ENCODE peak calls at places on chromosome 7, in six cellular contexts. One of them, this sample, is unnamed.

GRCh38 chr7:10221084-10221483 is 752.6 kb upstream of the PHF14 start:
- DNase-seq in brain microvascular endothelial cell: no peak
- DNase-seq in fibroblast of the aortic adventitia: no peak
- DNase-seq in bronchial epithelial cell: no peak
- DNase-seq in OCI-LY7: no peak
- DNase-seq in mammary epithelial cell: no peak
- DNase-seq in this sample: no peak

GRCh38 chr7:354597-355470 is 64.9 kb downstream of the FOXL3 start:
- DNase-seq in brain microvascular endothelial cell: no peak
- DNase-seq in fibroblast of the aortic adventitia: no peak
- DNase-seq in bronchial epithelial cell: no peak
- DNase-seq in OCI-LY7: no peak
- DNase-seq in mammary epithelial cell: no peak
- DNase-seq in this sample: no peak

GRCh38 chr7:70066844-70067243 is 468.6 kb downstream of the AUTS2 start:
- DNase-seq in brain microvascular endothelial cell: no peak
- DNase-seq in fibroblast of the aortic adventitia: no peak
- DNase-seq in bronchial epithelial cell: no peak
- DNase-seq in OCI-LY7: no peak
- DNase-seq in mammary epithelial cell: no peak
- DNase-seq in this sample: no peak

GRCh38 chr7:22726849-22727792 is at the start of gene IL6:
- DNase-seq in brain microvascular endothelial cell: peak
- DNase-seq in fibroblast of the aortic adventitia: peak
- DNase-seq in bronchial epithelial cell: peak
- DNase-seq in OCI-LY7: no peak
- DNase-seq in mammary epithelial cell: peak
- DNase-seq in this sample: peak

GRCh38 chr7:129118976-129119375 is 25.5 kb upstream of the TSPAN33 start:
- DNase-seq in brain microvascular endothelial cell: no peak
- DNase-seq in fibroblast of the aortic adventitia: no peak
- DNase-seq in bronchial epithelial cell: no peak
- DNase-seq in OCI-LY7: no peak
- DNase-seq in mammary epithelial cell: no peak
- DNase-seq in this sample: no peak

GRCh38 chr7:73893342-73894101 is 32.6 kb downstream of the TMEM270 start:
- DNase-seq in brain microvascular endothelial cell: no peak
- DNase-seq in fibroblast of the aortic adventitia: peak
- DNase-seq in bronchial epithelial cell: no peak
- DNase-seq in OCI-LY7: no peak
- DNase-seq in mammary epithelial cell: no peak
- DNase-seq in this sample: no peak

GRCh38 chr7:92910976-92911375 is 74.6 kb upstream of the CDK6 start:
- DNase-seq in brain microvascular endothelial cell: no peak
- DNase-seq in fibroblast of the aortic adventitia: no peak
- DNase-seq in bronchial epithelial cell: no peak
- DNase-seq in OCI-LY7: no peak
- DNase-seq in mammary epithelial cell: no peak
- DNase-seq in this sample: no peak

GRCh38 chr7:2709553-2710165 is 21.7 kb downstream of the AMZ1 start:
- DNase-seq in brain microvascular endothelial cell: no peak
- DNase-seq in fibroblast of the aortic adventitia: peak
- DNase-seq in bronchial epithelial cell: peak
- DNase-seq in OCI-LY7: peak
- DNase-seq in mammary epithelial cell: peak
- DNase-seq in this sample: peak

GRCh38 chr7:105060923-105061322 is 46.9 kb downstream of the KMT2E start:
- DNase-seq in brain microvascular endothelial cell: no peak
- DNase-seq in fibroblast of the aortic adventitia: no peak
- DNase-seq in bronchial epithelial cell: no peak
- DNase-seq in OCI-LY7: no peak
- DNase-seq in mammary epithelial cell: no peak
- DNase-seq in this sample: no peak

GRCh38 chr7:158284617-158285382 is 302.8 kb downstream of the PTPRN2 start:
- DNase-seq in brain microvascular endothelial cell: no peak
- DNase-seq in fibroblast of the aortic adventitia: no peak
- DNase-seq in bronchial epithelial cell: no peak
- DNase-seq in OCI-LY7: no peak
- DNase-seq in mammary epithelial cell: no peak
- DNase-seq in this sample: no peak
- TF ChIP-seq CTCF in brain microvascular endothelial cell: no peak
- TF ChIP-seq CTCF in fibroblast of the aortic adventitia: no peak
- TF ChIP-seq CTCF in bronchial epithelial cell: no peak
- TF ChIP-seq CTCF in OCI-LY7: no peak
- TF ChIP-seq CTCF in mammary epithelial cell: no peak
- TF ChIP-seq CTCF in this sample: no peak

DNA sequence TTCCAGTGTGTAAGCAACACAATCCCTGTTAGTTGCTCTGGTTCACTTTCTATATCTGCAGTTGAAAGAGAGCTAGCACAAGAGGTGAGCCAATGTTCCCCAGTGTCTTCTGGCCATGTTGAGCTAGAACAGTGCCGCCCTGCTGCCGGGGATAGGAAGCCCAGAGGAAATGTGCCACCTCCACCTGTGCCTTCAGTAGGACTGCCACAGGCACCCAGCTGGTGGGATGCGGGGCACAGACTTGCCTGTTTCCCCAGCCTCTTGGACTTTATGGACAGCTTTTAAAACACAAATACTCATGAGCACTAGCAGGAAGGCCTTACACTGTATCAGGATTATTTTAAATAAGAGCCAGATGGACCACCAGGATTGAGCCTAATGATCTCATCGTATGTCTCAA is 234.5 kb upstream of the COBL start:
- DNase-seq in brain microvascular endothelial cell: no peak
- DNase-seq in fibroblast of the aortic adventitia: no peak
- DNase-seq in bronchial epithelial cell: no peak
- DNase-seq in OCI-LY7: no peak
- DNase-seq in mammary epithelial cell: no peak
- DNase-seq in this sample: no peak
- H3K4me3 ChIP-seq in brain microvascular endothelial cell: no peak
- H3K4me3 ChIP-seq in fibroblast of the aortic adventitia: no peak
- H3K4me3 ChIP-seq in bronchial epithelial cell: no peak
- H3K4me3 ChIP-seq in OCI-LY7: no peak
- H3K4me3 ChIP-seq in mammary epithelial cell: no peak
- H3K4me3 ChIP-seq in this sample: no peak

GRCh38 chr7:155619634-155620271 is 24.7 kb upstream of the RBM33 start:
- DNase-seq in brain microvascular endothelial cell: no peak
- DNase-seq in fibroblast of the aortic adventitia: no peak
- DNase-seq in bronchial epithelial cell: no peak
- DNase-seq in OCI-LY7: no peak
- DNase-seq in mammary epithelial cell: no peak
- DNase-seq in this sample: no peak
- TF ChIP-seq CTCF in brain microvascular endothelial cell: no peak
- TF ChIP-seq CTCF in fibroblast of the aortic adventitia: no peak
- TF ChIP-seq CTCF in bronchial epithelial cell: no peak
- TF ChIP-seq CTCF in OCI-LY7: no peak
- TF ChIP-seq CTCF in mammary epithelial cell: no peak
- TF ChIP-seq CTCF in this sample: no peak

GRCh38 chr7:28685660-28686417 is 272.3 kb downstream of the TRIL start:
- DNase-seq in brain microvascular endothelial cell: peak
- DNase-seq in fibroblast of the aortic adventitia: peak
- DNase-seq in bronchial epithelial cell: peak
- DNase-seq in OCI-LY7: no peak
- DNase-seq in mammary epithelial cell: peak
- DNase-seq in this sample: peak

GRCh38 chr7:28686418-28686800 is 271.7 kb downstream of the TRIL start:
- DNase-seq in brain microvascular endothelial cell: peak
- DNase-seq in fibroblast of the aortic adventitia: peak
- DNase-seq in bronchial epithelial cell: peak
- DNase-seq in OCI-LY7: no peak
- DNase-seq in mammary epithelial cell: peak
- DNase-seq in this sample: peak

GRCh38 chr7:28687631-28688030 is 270.5 kb downstream of the TRIL start:
- DNase-seq in brain microvascular endothelial cell: no peak
- DNase-seq in fibroblast of the aortic adventitia: no peak
- DNase-seq in bronchial epithelial cell: no peak
- DNase-seq in OCI-LY7: no peak
- DNase-seq in mammary epithelial cell: no peak
- DNase-seq in this sample: no peak

GRCh38 chr7:28684729-28685211 is 272.5 kb downstream of the CREB5 start:
- DNase-seq in brain microvascular endothelial cell: no peak
- DNase-seq in fibroblast of the aortic adventitia: no peak
- DNase-seq in bronchial epithelial cell: no peak
- DNase-seq in OCI-LY7: no peak
- DNase-seq in mammary epithelial cell: no peak
- DNase-seq in this sample: no peak

DNA sequence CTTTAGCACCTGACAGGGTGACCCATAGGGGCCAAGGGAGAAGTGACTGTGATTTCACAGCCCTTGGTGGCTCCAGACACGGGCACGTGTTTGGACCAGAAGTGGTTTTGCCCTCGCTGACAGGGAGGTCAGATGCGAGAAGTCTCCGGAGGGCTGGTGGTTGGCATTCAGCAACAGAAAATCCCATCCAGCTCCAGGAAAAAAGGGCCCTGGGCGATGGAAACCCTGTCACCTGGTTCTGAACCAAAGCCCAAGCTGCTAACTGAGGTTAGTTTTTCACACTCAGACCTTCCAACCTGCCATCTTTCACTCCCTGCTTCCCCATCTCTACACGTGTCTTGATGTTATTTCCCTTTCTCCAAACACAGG is 272.9 kb downstream of the TRIL start:
- DNase-seq in brain microvascular endothelial cell: no peak
- DNase-seq in fibroblast of the aortic adventitia: no peak
- DNase-seq in bronchial epithelial cell: no peak
- DNase-seq in OCI-LY7: no peak
- DNase-seq in mammary epithelial cell: no peak
- DNase-seq in this sample: no peak
- H3K4me3 ChIP-seq in brain microvascular endothelial cell: no peak
- H3K4me3 ChIP-seq in fibroblast of the aortic adventitia: no peak
- H3K4me3 ChIP-seq in bronchial epithelial cell: no peak
- H3K4me3 ChIP-seq in OCI-LY7: no peak
- H3K4me3 ChIP-seq in mammary epithelial cell: no peak
- H3K4me3 ChIP-seq in this sample: no peak

GRCh38 chr7:13989138-13989943 is at the start of gene ETV1:
- DNase-seq in brain microvascular endothelial cell: peak
- DNase-seq in fibroblast of the aortic adventitia: peak
- DNase-seq in bronchial epithelial cell: peak
- DNase-seq in OCI-LY7: no peak
- DNase-seq in mammary epithelial cell: peak
- DNase-seq in this sample: peak
- TF ChIP-seq CTCF in brain microvascular endothelial cell: peak
- TF ChIP-seq CTCF in fibroblast of the aortic adventitia: peak
- TF ChIP-seq CTCF in bronchial epithelial cell: peak
- TF ChIP-seq CTCF in OCI-LY7: no peak
- TF ChIP-seq CTCF in mammary epithelial cell: no peak
- TF ChIP-seq CTCF in this sample: peak

GRCh38 chr7:96447109-96447645 is 125.3 kb upstream of the SLC25A13 start:
- DNase-seq in brain microvascular endothelial cell: no peak
- DNase-seq in fibroblast of the aortic adventitia: no peak
- DNase-seq in bronchial epithelial cell: no peak
- DNase-seq in OCI-LY7: no peak
- DNase-seq in mammary epithelial cell: no peak
- DNase-seq in this sample: no peak
- H3K4me3 ChIP-seq in brain microvascular endothelial cell: no peak
- H3K4me3 ChIP-seq in fibroblast of the aortic adventitia: no peak
- H3K4me3 ChIP-seq in bronchial epithelial cell: no peak
- H3K4me3 ChIP-seq in OCI-LY7: no peak
- H3K4me3 ChIP-seq in mammary epithelial cell: no peak
- H3K4me3 ChIP-seq in this sample: no peak

GRCh38 chr7:21300692-21301091 is 127.2 kb upstream of the SP4 start:
- DNase-seq in brain microvascular endothelial cell: no peak
- DNase-seq in fibroblast of the aortic adventitia: no peak
- DNase-seq in bronchial epithelial cell: no peak
- DNase-seq in OCI-LY7: peak
- DNase-seq in mammary epithelial cell: no peak
- DNase-seq in this sample: no peak
- TF ChIP-seq CTCF in brain microvascular endothelial cell: peak
- TF ChIP-seq CTCF in fibroblast of the aortic adventitia: no peak
- TF ChIP-seq CTCF in bronchial epithelial cell: no peak
- TF ChIP-seq CTCF in OCI-LY7: peak
- TF ChIP-seq CTCF in mammary epithelial cell: peak
- TF ChIP-seq CTCF in this sample: no peak

GRCh38 chr7:1513657-1514095 is 9.5 kb upstream of the INTS1 start:
- DNase-seq in brain microvascular endothelial cell: no peak
- DNase-seq in fibroblast of the aortic adventitia: peak
- DNase-seq in bronchial epithelial cell: no peak
- DNase-seq in OCI-LY7: no peak
- DNase-seq in mammary epithelial cell: no peak
- DNase-seq in this sample: peak
- H3K4me3 ChIP-seq in brain microvascular endothelial cell: no peak
- H3K4me3 ChIP-seq in fibroblast of the aortic adventitia: no peak
- H3K4me3 ChIP-seq in bronchial epithelial cell: no peak
- H3K4me3 ChIP-seq in OCI-LY7: no peak
- H3K4me3 ChIP-seq in mammary epithelial cell: no peak
- H3K4me3 ChIP-seq in this sample: no peak